ENCODE peak calls at places on chromosomes 7 and 10, in five cellular contexts. One of them, this sample, is unnamed.

GRCh38 chr10:63720072-63720537 is 198.9 kb downstream of the REEP3 start:
- DNase-seq in epithelial cell of esophagus: peak
- DNase-seq in GM12865: peak
- DNase-seq in AG20443: no peak
- DNase-seq in kidney epithelial cell: no peak
- DNase-seq in this sample: no peak

GRCh38 chr7:103119791-103120291 is 29.1 kb downstream of the NAPEPLD start:
- DNase-seq in epithelial cell of esophagus: no peak
- DNase-seq in GM12865: no peak
- DNase-seq in AG20443: no peak
- DNase-seq in kidney epithelial cell: no peak
- DNase-seq in this sample: no peak

GRCh38 chr7:81236560-81236959 is 317.7 kb upstream of the SEMA3C start:
- DNase-seq in epithelial cell of esophagus: peak
- DNase-seq in GM12865: no peak
- DNase-seq in AG20443: no peak
- DNase-seq in kidney epithelial cell: no peak
- DNase-seq in this sample: no peak

GRCh38 chr10:103761075-103761920 is 94.1 kb downstream of the SH3PXD2A start:
- DNase-seq in epithelial cell of esophagus: no peak
- DNase-seq in GM12865: no peak
- DNase-seq in AG20443: no peak
- DNase-seq in kidney epithelial cell: no peak
- DNase-seq in this sample: no peak

GRCh38 chr10:6347391-6347951 is 144.7 kb downstream of the PFKFB3 start:
- DNase-seq in epithelial cell of esophagus: no peak
- DNase-seq in GM12865: peak
- DNase-seq in AG20443: peak
- DNase-seq in kidney epithelial cell: peak
- DNase-seq in this sample: no peak

GRCh38 chr7:43484678-43485355 is 98.1 kb upstream of the STK17A start:
- DNase-seq in epithelial cell of esophagus: no peak
- DNase-seq in GM12865: no peak
- DNase-seq in AG20443: no peak
- DNase-seq in kidney epithelial cell: no peak
- DNase-seq in this sample: no peak

GRCh38 chr10:73364964-73365363 is 6.3 kb upstream of the CFAP70 start:
- DNase-seq in epithelial cell of esophagus: no peak
- DNase-seq in GM12865: no peak
- DNase-seq in AG20443: no peak
- DNase-seq in kidney epithelial cell: no peak
- DNase-seq in this sample: no peak

GRCh38 chr7:156703773-156704482 is 63.4 kb downstream of the RNF32 start:
- DNase-seq in epithelial cell of esophagus: peak
- DNase-seq in GM12865: peak
- DNase-seq in AG20443: no peak
- DNase-seq in kidney epithelial cell: no peak
- DNase-seq in this sample: no peak

GRCh38 chr10:10475812-10476211 is 541.9 kb upstream of the CELF2 start:
- DNase-seq in epithelial cell of esophagus: no peak
- DNase-seq in GM12865: no peak
- DNase-seq in AG20443: no peak
- DNase-seq in kidney epithelial cell: no peak
- DNase-seq in this sample: no peak

This sample was measured in epithelial cell of prostate.